ENCODE peak calls at places on chromosomes 7 and 10, in seven cellular contexts. Z is MCF 10A, J is NCI-H1930, L is RCC 7860, C is SHP77, G is sciatic nerve, N is pons. I is an unnamed sample.

GRCh38 chr7:47693161-47693740 is 111.3 kb upstream of the TNS3 start:
- DNase-seq in Z (no peak), J (no peak), L (peak; percentile 51), C (no peak), G (no peak), N (no peak), I (no peak)

GRCh38 chr7:151225948-151226510 is 976 bp downstream of the ABCF2 start:
- DNase-seq in Z (peak; percentile 61), J (no peak), L (no peak), C (no peak), G (no peak), N (no peak), I (no peak)

GRCh38 chr7:138008588-138009349 is 6.9 kb upstream of the CREB3L2 start:
- DNase-seq in Z (peak; percentile 78), J (peak; percentile 47), L (peak; percentile 70), C (peak; percentile 47), G (no peak), N (peak; percentile 95), I (peak; percentile 52)

GRCh38 chr10:46255696-46256355 is 31.0 kb upstream of the ANTXRL start:
- DNase-seq in Z (peak; percentile 68), J (peak; percentile 6), L (peak; percentile 34), C (peak; percentile 27), G (peak; percentile 80), N (peak; percentile 52), I (peak; percentile 26)

GRCh38 chr7:33986951-33987948 is 81.9 kb downstream of the BMPER start:
- DNase-seq in Z (peak; percentile 91), J (no peak), L (peak; percentile 100), C (no peak), G (no peak), N (no peak), I (peak; percentile 79)

GRCh38 chr10:14588084-14588937 is 186.4 kb downstream of the FAM107B start:
- DNase-seq in Z (peak; percentile 52), J (no peak), L (peak; percentile 70), C (no peak), G (no peak), N (no peak), I (peak; percentile 88)

GRCh38 chr7:32171248-32171647 is 101.0 kb upstream of the PDE1C start:
- DNase-seq in Z (no peak), J (no peak), L (no peak), C (no peak), G (no peak), N (no peak), I (no peak)

GRCh38 chr10:17022399-17022798 is 107.2 kb downstream of the CUBN start:
- DNase-seq in Z (no peak), J (no peak), L (no peak), C (no peak), G (no peak), N (no peak), I (no peak)

GRCh38 chr7:150955519-150956394 is 22.4 kb downstream of the KCNH2 start:
- DNase-seq in Z (no peak), J (no peak), L (no peak), C (peak; percentile 42), G (no peak), N (no peak), I (no peak)

GRCh38 chr7:121831320-121831719 is 41.6 kb upstream of the PTPRZ1 start:
- DNase-seq in Z (no peak), J (no peak), L (no peak), C (no peak), G (no peak), N (peak; percentile 83), I (no peak)

GRCh38 chr7:75055830-75056431 is 17.7 kb downstream of the RCC1L start:
- DNase-seq in Z (no peak), J (no peak), L (no peak), C (no peak), G (no peak), N (no peak), I (no peak)

GRCh38 chr10:44468525-44468924 is 83.6 kb upstream of the CXCL12 start:
- DNase-seq in Z (no peak), J (no peak), L (no peak), C (no peak), G (no peak), N (no peak), I (no peak)

I was measured in Caki2.